ENCODE peak calls at places on chromosomes 2 and 18, in five cellular contexts. G, Z, H, I and O are unnamed samples.

GRCh38 chr2:16239296-16239850 is 299.0 kb downstream of the MYCN start:
- DNase-seq in I (peak), G (no peak), H (no peak), Z (no peak), O (no peak)

GRCh38 chr2:26274058-26274613 is 29.4 kb downstream of the HADHB start:
- DNase-seq in H (no peak), I (peak), G (peak), Z (no peak), O (no peak)

GRCh38 chr2:26430826-26431225 is 29.1 kb downstream of the DRC1 start:
- DNase-seq in G (peak), H (no peak), Z (no peak), I (peak), O (no peak)

GRCh38 chr2:213238753-213239591 is 45.3 kb upstream of the SPAG16 start:
- DNase-seq in Z (no peak), I (peak), G (peak), H (no peak), O (no peak)

GRCh38 chr18:36583155-36583745 is 245.6 kb downstream of the TPGS2 start:
- DNase-seq in G (no peak), I (no peak), Z (peak), H (peak), O (peak)

GRCh38 chr2:31578316-31578715 is 2.4 kb downstream of the SRD5A2 start:
- DNase-seq in Z (no peak), G (no peak), H (no peak), I (no peak), O (no peak)

GRCh38 chr2:75846683-75847190 is 136.0 kb upstream of the GCFC2 start:
- DNase-seq in Z (no peak), G (no peak), I (no peak), H (no peak), O (no peak)

GRCh38 chr2:177264209-177264538 is 353 bp downstream of the NFE2L2 start:
- DNase-seq in I (peak), Z (no peak), H (no peak), G (no peak), O (no peak)

GRCh38 chr2:238573065-238573778 is 146.5 kb downstream of the ASB1 start:
- DNase-seq in G (no peak), I (peak), Z (no peak), H (peak), O (peak)

GRCh38 chr2:67268806-67269205 is 128.3 kb upstream of the ETAA1 start:
- DNase-seq in I (no peak), H (no peak), Z (no peak), G (no peak), O (no peak)

GRCh38 chr2:239380831-239381708 is 19.8 kb downstream of the HDAC4 start:
- DNase-seq in Z (no peak), H (no peak), I (peak), G (no peak), O (no peak)

DNA sequence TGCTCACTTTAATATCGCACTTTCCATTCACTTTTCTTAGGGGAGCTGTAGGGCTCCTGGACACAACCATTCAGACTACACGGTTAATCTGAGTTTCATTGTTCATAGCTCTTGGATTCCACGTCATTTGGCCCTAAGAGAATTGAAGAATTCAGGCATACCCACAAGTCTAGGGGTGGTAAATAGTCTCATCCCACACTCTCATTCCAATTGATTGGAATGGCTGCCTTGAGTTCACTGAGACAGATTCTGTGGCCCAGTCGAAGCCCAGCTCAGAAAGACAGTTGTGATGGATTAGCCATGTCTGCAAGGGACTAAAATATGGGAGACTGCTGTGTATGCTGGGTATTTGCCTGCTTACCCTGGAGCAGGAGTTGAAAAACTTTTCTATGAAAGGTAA is 124.6 kb downstream of the TFCP2L1 start:
- DNase-seq in G (no peak), Z (no peak), H (no peak), I (no peak), O (no peak)
- H2BK12ac ChIP-seq in G (no peak), Z (no peak), H (no peak), I (no peak), O (no peak)

DNA sequence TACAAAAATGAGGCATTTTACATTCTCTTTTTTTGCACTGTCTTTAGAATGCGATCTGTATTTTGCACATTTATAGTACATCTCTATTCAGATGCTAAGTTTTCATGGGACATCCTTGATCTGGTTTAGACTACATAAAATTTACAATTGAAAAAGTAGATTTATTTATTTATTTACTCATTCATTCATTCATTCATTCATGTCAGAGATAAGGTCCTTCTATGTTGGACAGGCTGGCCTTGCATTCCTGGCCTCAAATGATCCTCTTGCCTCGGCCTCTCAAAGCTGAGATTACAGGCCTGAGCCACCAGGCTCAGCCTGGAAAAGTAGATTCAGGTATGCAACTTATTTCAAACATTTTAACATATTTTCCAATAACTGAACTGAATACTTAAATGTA is 16.0 kb upstream of the DCTN1 start:
- DNase-seq in I (no peak), H (no peak), G (no peak), Z (no peak), O (no peak)
- H2BK12ac ChIP-seq in I (no peak), H (no peak), G (no peak), Z (no peak), O (no peak)

GRCh38 chr2:12048551-12048950 is 302.1 kb downstream of the LPIN1 start:
- DNase-seq in Z (no peak), G (no peak), H (peak), I (no peak), O (no peak)
- H2BK12ac ChIP-seq in Z (peak), G (no peak), H (no peak), I (no peak), O (peak)

GRCh38 chr2:235171511-235172130 is 219.8 kb downstream of the SH3BP4 start:
- DNase-seq in Z (no peak), I (peak), G (peak), H (no peak), O (no peak)
- H2BK12ac ChIP-seq in Z (no peak), I (no peak), G (peak), H (no peak), O (no peak)

GRCh38 chr2:234304945-234305344 is 191.9 kb downstream of the ARL4C start:
- DNase-seq in G (peak), I (peak), H (peak), Z (peak), O (no peak)
- H2BK12ac ChIP-seq in G (peak), I (no peak), H (no peak), Z (no peak), O (peak)

GRCh38 chr2:98560256-98560771 is 48.0 kb downstream of the COA5 start:
- DNase-seq in G (peak), I (no peak), H (no peak), Z (no peak), O (no peak)

GRCh38 chr2:98558852-98559530 is 49.3 kb downstream of the COA5 start:
- DNase-seq in Z (no peak), H (no peak), I (no peak), G (no peak), O (no peak)

GRCh38 chr2:98561902-98562695 is 46.2 kb downstream of the COA5 start:
- DNase-seq in G (no peak), Z (no peak), I (no peak), H (no peak), O (no peak)

GRCh38 chr2:98561018-98561417 is 47.3 kb downstream of the COA5 start:
- DNase-seq in G (no peak), H (no peak), I (no peak), Z (no peak), O (no peak)

GRCh38 chr2:98559581-98559980 is 48.7 kb downstream of the COA5 start:
- DNase-seq in I (no peak), G (peak), H (no peak), Z (no peak), O (no peak)
- H2BK12ac ChIP-seq in I (no peak), G (no peak), H (no peak), Z (no peak), O (no peak)